ENCODE peak calls at places on chromosomes 5 and 9, in eight cellular contexts. B, X, V, J, A, Q, W and M are unnamed samples.

GRCh38 chr5:151026674-151027073 is 6.3 kb downstream of the GPX3 start:
- DNase-seq in A (no peak), X (no peak), Q (no peak), B (no peak), J (no peak), W (no peak), V (no peak), M (no peak)

GRCh38 chr9:23686257-23686656 is 139.8 kb downstream of the ELAVL2 start:
- DNase-seq in W (no peak), X (no peak), Q (no peak), B (no peak), J (no peak), V (no peak), A (no peak), M (no peak)

GRCh38 chr5:13814293-13814692 is 130.2 kb downstream of the DNAH5 start:
- DNase-seq in B (no peak), J (no peak), X (no peak), A (no peak), W (no peak), V (no peak), Q (no peak), M (no peak)

GRCh38 chr5:41094871-41095270 is 23.7 kb upstream of the MROH2B start:
- DNase-seq in V (no peak), B (no peak), J (no peak), X (peak), A (no peak), W (no peak), Q (no peak), M (no peak)

GRCh38 chr5:125798311-125798710 is 624.9 kb upstream of the GRAMD2B start:
- DNase-seq in B (no peak), V (no peak), X (peak), J (no peak), Q (no peak), W (peak), A (no peak), M (peak)

GRCh38 chr9:74950456-74950855 is 2.3 kb downstream of the C9orf40 start:
- DNase-seq in J (no peak), Q (no peak), W (no peak), B (no peak), X (no peak), V (no peak), A (no peak), M (no peak)

GRCh38 chr5:14871084-14871572 is 450 bp downstream of the ANKH start:
- DNase-seq in J (peak), A (no peak), B (peak), V (no peak), W (no peak), Q (peak), X (no peak), M (peak)

GRCh38 chr5:137415231-137415681 is 83.9 kb downstream of the SPOCK1 start:
- DNase-seq in A (no peak), W (no peak), B (no peak), X (no peak), V (no peak), J (no peak), Q (no peak), M (no peak)

GRCh38 chr9:14616188-14616982 is 76.8 kb downstream of the ZDHHC21 start:
- DNase-seq in V (peak), X (peak), W (peak), Q (no peak), A (no peak), B (no peak), J (no peak), M (peak)

GRCh38 chr5:158976035-158976434 is 123.7 kb downstream of the EBF1 start:
- DNase-seq in Q (no peak), B (no peak), X (no peak), J (no peak), W (peak), V (no peak), A (no peak), M (peak)

GRCh38 chr9:130398487-130399240 is 46.1 kb upstream of the ASS1 start:
- DNase-seq in X (no peak), Q (no peak), W (no peak), V (no peak), B (no peak), A (no peak), J (no peak), M (no peak)

GRCh38 chr5:5671823-5672222 is 249.3 kb downstream of the ICE1 start:
- DNase-seq in Q (no peak), A (no peak), J (no peak), V (no peak), X (no peak), W (no peak), B (no peak), M (no peak)

GRCh38 chr5:143977891-143978448 is 166.0 kb downstream of the HMHB1 start:
- DNase-seq in W (no peak), A (no peak), B (no peak), X (no peak), J (no peak), Q (no peak), V (no peak), M (no peak)

GRCh38 chr9:92763721-92764380 is 782 bp downstream of the BICD2 start:
- DNase-seq in J (no peak), V (no peak), X (peak), B (peak), W (no peak), Q (peak), A (no peak), M (peak)

GRCh38 chr5:91339053-91339710 is 43.9 kb downstream of the ARRDC3 start:
- DNase-seq in V (no peak), Q (no peak), X (no peak), J (no peak), A (no peak), B (no peak), W (no peak), M (peak)

GRCh38 chr5:178572617-178573016 is 17.6 kb downstream of the COL23A1 start:
- DNase-seq in V (no peak), Q (no peak), X (no peak), W (no peak), A (no peak), J (no peak), B (no peak), M (no peak)

GRCh38 chr9:137811283-137811870 is 66.2 kb upstream of the CACNA1B start:
- DNase-seq in X (no peak), B (no peak), Q (no peak), V (no peak), W (no peak), J (no peak), A (no peak), M (no peak)

GRCh38 chr9:4814913-4815312 is 22.2 kb downstream of the RCL1 start:
- DNase-seq in W (no peak), J (no peak), A (no peak), X (no peak), B (no peak), Q (no peak), V (no peak), M (no peak)

GRCh38 chr9:89740722-89741121 is 135.9 kb downstream of the GADD45G start:
- DNase-seq in B (peak), W (no peak), X (no peak), J (no peak), Q (no peak), V (no peak), A (peak), M (no peak)